ENCODE peak calls at places on chromosomes 5 and 9, in five cellular contexts. One of them, this sample, is unnamed.

GRCh38 chr9:120688758-120689157 is 25.5 kb downstream of the MEGF9 start:
- DNase-seq in H9: no peak
- DNase-seq in neuronal stem cell: no peak
- DNase-seq in IMR-90: no peak
- DNase-seq in mesenchymal stem cell: no peak
- DNase-seq in this sample: no peak

GRCh38 chr5:33291216-33292000 is 149.4 kb upstream of the TARS1 start:
- DNase-seq in H9: no peak
- DNase-seq in neuronal stem cell: no peak
- DNase-seq in IMR-90: no peak
- DNase-seq in mesenchymal stem cell: no peak
- DNase-seq in this sample: no peak

GRCh38 chr9:17063535-17064135 is 71.2 kb upstream of the CNTLN start:
- DNase-seq in H9: peak
- DNase-seq in neuronal stem cell: peak
- DNase-seq in IMR-90: peak
- DNase-seq in mesenchymal stem cell: peak
- DNase-seq in this sample: peak

GRCh38 chr5:56608216-56608925 is 207.0 kb upstream of the MAP3K1 start:
- DNase-seq in H9: no peak
- DNase-seq in neuronal stem cell: no peak
- DNase-seq in IMR-90: peak
- DNase-seq in mesenchymal stem cell: no peak
- DNase-seq in this sample: peak

GRCh38 chr9:137482094-137482781 is 23.1 kb upstream of the NSMF start:
- DNase-seq in H9: no peak
- DNase-seq in neuronal stem cell: no peak
- DNase-seq in IMR-90: peak
- DNase-seq in mesenchymal stem cell: peak
- DNase-seq in this sample: no peak

GRCh38 chr5:66796306-66797292 is 200.4 kb downstream of the MAST4 start:
- DNase-seq in H9: no peak
- DNase-seq in neuronal stem cell: no peak
- DNase-seq in IMR-90: peak
- DNase-seq in mesenchymal stem cell: peak
- DNase-seq in this sample: peak

GRCh38 chr5:1681955-1682354 is 117.7 kb downstream of the MRPL36 start:
- DNase-seq in H9: no peak
- DNase-seq in neuronal stem cell: no peak
- DNase-seq in IMR-90: no peak
- DNase-seq in mesenchymal stem cell: no peak
- DNase-seq in this sample: no peak

GRCh38 chr5:29162297-29162696 is 2031.2 kb upstream of the CDH6 start:
- DNase-seq in H9: no peak
- DNase-seq in neuronal stem cell: no peak
- DNase-seq in IMR-90: no peak
- DNase-seq in mesenchymal stem cell: no peak
- DNase-seq in this sample: no peak

GRCh38 chr9:4519604-4520003 is 29.3 kb downstream of the SLC1A1 start:
- DNase-seq in H9: no peak
- DNase-seq in neuronal stem cell: no peak
- DNase-seq in IMR-90: no peak
- DNase-seq in mesenchymal stem cell: peak
- DNase-seq in this sample: no peak

GRCh38 chr9:751137-752051 is 90.1 kb upstream of the DMRT1 start:
- DNase-seq in H9: no peak
- DNase-seq in neuronal stem cell: no peak
- DNase-seq in IMR-90: peak
- DNase-seq in mesenchymal stem cell: no peak
- DNase-seq in this sample: no peak

GRCh38 chr9:76298497-76299144 is 95.6 kb downstream of the RFK start:
- DNase-seq in H9: no peak
- DNase-seq in neuronal stem cell: no peak
- DNase-seq in IMR-90: no peak
- DNase-seq in mesenchymal stem cell: no peak
- DNase-seq in this sample: peak

GRCh38 chr9:91913096-91913495 is 36.9 kb downstream of the ROR2 start:
- DNase-seq in H9: no peak
- DNase-seq in neuronal stem cell: no peak
- DNase-seq in IMR-90: no peak
- DNase-seq in mesenchymal stem cell: no peak
- DNase-seq in this sample: no peak

GRCh38 chr5:135450957-135451356 is 1.2 kb downstream of the TIFAB start:
- DNase-seq in H9: no peak
- DNase-seq in neuronal stem cell: no peak
- DNase-seq in IMR-90: no peak
- DNase-seq in mesenchymal stem cell: no peak
- DNase-seq in this sample: no peak

GRCh38 chr9:108468364-108468763 is 387.4 kb downstream of the ACTL7B start:
- DNase-seq in H9: peak
- DNase-seq in neuronal stem cell: no peak
- DNase-seq in IMR-90: peak
- DNase-seq in mesenchymal stem cell: peak
- DNase-seq in this sample: peak

GRCh38 chr5:136769900-136770684 is 404.7 kb upstream of the TRPC7 start:
- DNase-seq in H9: peak
- DNase-seq in neuronal stem cell: peak
- DNase-seq in IMR-90: peak
- DNase-seq in mesenchymal stem cell: peak
- DNase-seq in this sample: peak

GRCh38 chr5:150638488-150639316 is 1.8 kb upstream of the SYNPO start:
- DNase-seq in H9: no peak
- DNase-seq in neuronal stem cell: no peak
- DNase-seq in IMR-90: no peak
- DNase-seq in mesenchymal stem cell: no peak
- DNase-seq in this sample: no peak
- H2BK5ac ChIP-seq in H9: no peak
- H2BK5ac ChIP-seq in neuronal stem cell: peak
- H2BK5ac ChIP-seq in IMR-90: peak
- H2BK5ac ChIP-seq in mesenchymal stem cell: peak
- H2BK5ac ChIP-seq in this sample: no peak

GRCh38 chr9:112323378-112323854 is 10.0 kb downstream of the PTBP3 start:
- DNase-seq in H9: no peak
- DNase-seq in neuronal stem cell: no peak
- DNase-seq in IMR-90: no peak
- DNase-seq in mesenchymal stem cell: no peak
- DNase-seq in this sample: no peak
- H3K4me2 ChIP-seq in H9: no peak
- H3K4me2 ChIP-seq in neuronal stem cell: no peak
- H3K4me2 ChIP-seq in IMR-90: no peak
- H3K4me2 ChIP-seq in mesenchymal stem cell: no peak
- H3K4me2 ChIP-seq in this sample: no peak

DNA sequence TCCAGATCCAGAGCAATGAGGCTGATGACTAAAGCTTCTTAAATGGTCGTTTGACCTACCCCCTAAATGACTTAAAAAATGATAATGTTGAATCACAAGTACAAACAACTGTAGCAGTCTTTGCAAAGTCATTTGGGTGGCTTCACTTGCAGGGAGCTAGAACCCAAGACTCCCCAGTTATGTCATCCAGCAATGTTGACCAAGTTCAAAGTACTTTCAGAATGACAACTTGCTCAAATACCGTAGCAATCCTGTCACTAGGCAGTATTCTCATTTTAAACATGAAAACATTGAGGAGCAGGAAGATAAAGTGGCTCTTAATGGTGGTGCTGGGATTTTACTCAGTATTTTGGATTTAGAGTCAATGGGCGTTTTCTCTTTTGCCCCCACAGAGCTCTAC is 1217.0 kb upstream of the DMAC1 start:
- DNase-seq in H9: no peak
- DNase-seq in neuronal stem cell: no peak
- DNase-seq in IMR-90: no peak
- DNase-seq in mesenchymal stem cell: no peak
- DNase-seq in this sample: no peak
- H2BK5ac ChIP-seq in H9: no peak
- H2BK5ac ChIP-seq in neuronal stem cell: no peak
- H2BK5ac ChIP-seq in IMR-90: no peak
- H2BK5ac ChIP-seq in mesenchymal stem cell: no peak
- H2BK5ac ChIP-seq in this sample: no peak

GRCh38 chr5:113321266-113321665 is 113.5 kb downstream of the TSSK1B start:
- DNase-seq in H9: no peak
- DNase-seq in neuronal stem cell: no peak
- DNase-seq in IMR-90: no peak
- DNase-seq in mesenchymal stem cell: no peak
- DNase-seq in this sample: peak

GRCh38 chr5:113320160-113320816 is 114.5 kb downstream of the TSSK1B start:
- DNase-seq in H9: no peak
- DNase-seq in neuronal stem cell: no peak
- DNase-seq in IMR-90: no peak
- DNase-seq in mesenchymal stem cell: no peak
- DNase-seq in this sample: no peak

GRCh38 chr5:113329981-113330380 is 104.8 kb downstream of the TSSK1B start:
- DNase-seq in H9: no peak
- DNase-seq in neuronal stem cell: no peak
- DNase-seq in IMR-90: no peak
- DNase-seq in mesenchymal stem cell: no peak
- DNase-seq in this sample: no peak

GRCh38 chr5:113319256-113320053 is 115.3 kb downstream of the TSSK1B start:
- DNase-seq in H9: no peak
- DNase-seq in neuronal stem cell: no peak
- DNase-seq in IMR-90: no peak
- DNase-seq in mesenchymal stem cell: no peak
- DNase-seq in this sample: no peak

GRCh38 chr5:113325054-113325453 is 109.7 kb downstream of the TSSK1B start:
- DNase-seq in H9: no peak
- DNase-seq in neuronal stem cell: no peak
- DNase-seq in IMR-90: peak
- DNase-seq in mesenchymal stem cell: no peak
- DNase-seq in this sample: no peak
- H3K4me2 ChIP-seq in H9: no peak
- H3K4me2 ChIP-seq in neuronal stem cell: no peak
- H3K4me2 ChIP-seq in IMR-90: no peak
- H3K4me2 ChIP-seq in mesenchymal stem cell: no peak
- H3K4me2 ChIP-seq in this sample: no peak

GRCh38 chr5:142319560-142320426 is 5.0 kb downstream of the SPRY4 start:
- DNase-seq in H9: no peak
- DNase-seq in neuronal stem cell: peak
- DNase-seq in IMR-90: no peak
- DNase-seq in mesenchymal stem cell: peak
- DNase-seq in this sample: no peak

GRCh38 chr5:142319105-142319504 is 5.7 kb downstream of the SPRY4 start:
- DNase-seq in H9: no peak
- DNase-seq in neuronal stem cell: no peak
- DNase-seq in IMR-90: no peak
- DNase-seq in mesenchymal stem cell: peak
- DNase-seq in this sample: no peak

GRCh38 chr5:142322403-142322746 is 2.4 kb downstream of the SPRY4 start:
- DNase-seq in H9: no peak
- DNase-seq in neuronal stem cell: no peak
- DNase-seq in IMR-90: no peak
- DNase-seq in mesenchymal stem cell: no peak
- DNase-seq in this sample: no peak

GRCh38 chr5:142320427-142320732 is 4.4 kb downstream of the SPRY4 start:
- DNase-seq in H9: no peak
- DNase-seq in neuronal stem cell: no peak
- DNase-seq in IMR-90: no peak
- DNase-seq in mesenchymal stem cell: peak
- DNase-seq in this sample: no peak

DNA sequence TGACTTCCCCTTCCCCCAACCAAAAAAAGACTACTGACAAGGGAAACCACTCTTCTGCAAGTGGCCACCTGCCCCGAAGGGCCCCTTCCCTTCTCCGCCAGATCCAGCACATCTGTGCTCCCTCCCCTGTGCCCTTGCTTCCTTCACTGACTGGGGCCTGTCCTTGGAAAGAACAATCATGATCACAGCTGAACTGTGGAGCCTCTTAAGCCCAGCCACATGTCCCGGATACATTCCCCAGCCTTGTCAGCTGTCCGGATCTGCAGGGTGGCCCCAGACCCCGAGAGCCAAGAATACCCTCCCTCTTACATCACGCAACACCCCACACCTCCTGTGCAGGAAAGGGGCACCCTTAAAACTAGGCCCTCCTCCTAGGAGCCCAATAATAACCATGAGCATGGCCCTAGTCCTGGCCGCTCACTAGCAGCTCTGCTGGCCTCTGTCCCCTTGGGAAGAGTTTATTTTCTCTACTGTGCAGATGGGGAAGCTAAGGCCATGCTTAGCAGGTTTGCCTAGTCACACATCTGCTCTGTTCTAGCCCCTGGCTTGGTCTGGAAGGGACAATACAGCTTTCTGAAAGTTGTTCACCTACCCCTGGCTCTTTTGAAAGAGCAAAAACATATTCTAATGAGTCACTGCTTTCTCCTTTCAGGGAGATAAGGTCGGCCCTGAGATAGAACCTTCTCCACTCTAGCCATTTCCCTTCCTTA is 3.8 kb downstream of the SPRY4 start:
- DNase-seq in H9: peak
- DNase-seq in neuronal stem cell: peak
- DNase-seq in IMR-90: peak
- DNase-seq in mesenchymal stem cell: peak
- DNase-seq in this sample: no peak
- H2BK5ac ChIP-seq in H9: no peak
- H2BK5ac ChIP-seq in neuronal stem cell: no peak
- H2BK5ac ChIP-seq in IMR-90: peak
- H2BK5ac ChIP-seq in mesenchymal stem cell: no peak
- H2BK5ac ChIP-seq in this sample: peak

GRCh38 chr5:122943050-122943698 is 93.4 kb downstream of the PPIC start:
- DNase-seq in H9: no peak
- DNase-seq in neuronal stem cell: no peak
- DNase-seq in IMR-90: no peak
- DNase-seq in mesenchymal stem cell: no peak
- DNase-seq in this sample: peak

GRCh38 chr5:122937914-122938313 is 92.5 kb downstream of the SNX24 start:
- DNase-seq in H9: no peak
- DNase-seq in neuronal stem cell: no peak
- DNase-seq in IMR-90: no peak
- DNase-seq in mesenchymal stem cell: no peak
- DNase-seq in this sample: no peak

GRCh38 chr5:122940890-122941289 is 95.5 kb downstream of the SNX24 start:
- DNase-seq in H9: no peak
- DNase-seq in neuronal stem cell: no peak
- DNase-seq in IMR-90: no peak
- DNase-seq in mesenchymal stem cell: no peak
- DNase-seq in this sample: no peak

GRCh38 chr5:122941737-122942136 is 94.8 kb downstream of the PPIC start:
- DNase-seq in H9: no peak
- DNase-seq in neuronal stem cell: no peak
- DNase-seq in IMR-90: no peak
- DNase-seq in mesenchymal stem cell: no peak
- DNase-seq in this sample: no peak

GRCh38 chr5:122942164-122942914 is 94.2 kb downstream of the PPIC start:
- DNase-seq in H9: no peak
- DNase-seq in neuronal stem cell: no peak
- DNase-seq in IMR-90: peak
- DNase-seq in mesenchymal stem cell: peak
- DNase-seq in this sample: peak
- H3K4me2 ChIP-seq in H9: no peak
- H3K4me2 ChIP-seq in neuronal stem cell: no peak
- H3K4me2 ChIP-seq in IMR-90: no peak
- H3K4me2 ChIP-seq in mesenchymal stem cell: no peak
- H3K4me2 ChIP-seq in this sample: no peak